ENCODE peak calls at places on chromosomes 3 and 15, in nine cellular contexts. Q is brain microvascular endothelial cell; Z is astrocyte of the spinal cord; S is lung; T is fibroblast of mammary gland; D is CD4-positive, alpha-beta T cell; G is A549; K is sigmoid colon; J is progenitor cell of endocrine pancreas. X is an unnamed sample.
A peak's percentile ranks its signal among the peaks of the same experiment; 100 is the strongest.

GRCh38 chr3:124413989-124414598 is 316.2 kb upstream of the UMPS start:
- DNase-seq in D (no peak), S (no peak), J (no peak), G (no peak), Z (no peak), Q (no peak), K (no peak), T (no peak), X (no peak)

GRCh38 chr3:10757821-10758130 is 58.3 kb upstream of the SLC6A11 start:
- DNase-seq in D (no peak), J (no peak), T (no peak), K (no peak), Z (no peak), Q (no peak), S (no peak), G (no peak), X (no peak)

GRCh38 chr3:192079098-192079497 is 618.1 kb downstream of the PYDC2 start:
- DNase-seq in K (no peak), J (no peak), D (no peak), S (no peak), G (no peak), Q (no peak), T (no peak), Z (no peak), X (no peak)

GRCh38 chr15:78212546-78213424 is 21.6 kb downstream of the ACSBG1 start:
- DNase-seq in D (no peak), J (no peak), T (peak; percentile 69), S (no peak), Q (peak; percentile 65), G (peak; percentile 66), Z (peak; percentile 89), K (peak; percentile 88), X (peak; percentile 40)

GRCh38 chr3:172315401-172316091 is 132.7 kb downstream of the GHSR start:
- DNase-seq in D (no peak), G (peak; percentile 39), J (no peak), T (peak; percentile 85), K (peak; percentile 75), S (peak; percentile 49), Q (peak; percentile 66), Z (peak; percentile 69), X (peak; percentile 50)

GRCh38 chr3:100087203-100087602 is 27.1 kb downstream of the FILIP1L start:
- DNase-seq in J (no peak), S (no peak), T (peak; percentile 84), Q (peak; percentile 82), Z (peak; percentile 85), D (no peak), K (no peak), G (no peak), X (no peak)

GRCh38 chr15:68485721-68486360 is 53.9 kb upstream of the ITGA11 start:
- DNase-seq in S (no peak), T (no peak), K (no peak), J (no peak), D (no peak), Q (no peak), G (no peak), Z (no peak), X (no peak)

GRCh38 chr3:58154752-58155449 is 55.9 kb downstream of the DNASE1L3 start:
- DNase-seq in G (no peak), T (no peak), S (no peak), D (no peak), J (no peak), Z (no peak), Q (no peak), K (no peak), X (no peak)

GRCh38 chr15:82315519-82316246 is 33.6 kb downstream of the GOLGA6L10 start:
- DNase-seq in G (no peak), T (no peak), D (no peak), Z (no peak), J (no peak), Q (no peak), K (no peak), S (no peak), X (no peak)

GRCh38 chr3:50624634-50625033 is 7.7 kb downstream of the MAPKAPK3 start:
- DNase-seq in T (no peak), D (no peak), Z (no peak), J (no peak), S (no peak), G (no peak), Q (no peak), K (no peak), X (no peak)

DNA sequence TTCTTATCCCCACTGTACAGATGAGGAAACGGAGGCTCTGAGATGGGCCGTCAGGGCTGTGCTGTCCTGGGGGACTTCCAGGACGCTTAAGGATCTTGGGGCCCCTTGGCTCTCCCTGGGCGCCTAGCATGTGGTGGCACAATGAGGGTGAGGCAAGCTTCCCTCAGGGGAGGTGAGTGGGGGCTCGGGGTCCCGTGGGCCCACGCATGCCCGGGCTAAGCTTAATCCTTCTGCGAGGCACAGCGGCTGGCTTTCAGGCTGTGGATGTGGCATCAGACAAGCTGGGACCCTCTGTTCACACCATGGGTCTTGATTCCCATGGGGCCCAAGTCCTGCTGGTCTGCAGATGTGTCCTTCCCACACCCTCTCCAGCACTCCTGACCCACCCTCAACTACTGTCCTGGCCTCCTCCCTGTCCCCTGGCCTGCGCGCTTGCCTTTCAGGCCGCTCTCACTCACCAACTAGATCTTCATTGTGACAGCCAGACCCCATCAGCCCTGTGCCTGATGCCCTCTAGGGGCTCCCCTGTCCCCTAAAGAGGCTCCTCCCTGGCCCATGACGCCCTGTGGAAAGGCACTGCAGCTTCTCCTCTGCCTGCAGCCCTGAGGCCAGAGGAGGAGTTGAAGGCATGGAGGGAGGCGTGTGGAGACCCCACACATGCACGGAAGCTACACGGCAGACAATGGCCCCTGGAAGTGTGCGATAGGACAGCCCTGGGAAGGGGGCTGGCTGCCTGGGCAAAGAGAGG is 11.3 kb downstream of the DUSP7 start:
- DNase-seq in J (no peak), K (no peak), Q (no peak), S (no peak), G (no peak), D (no peak), Z (no peak), T (no peak), X (no peak)
- TF ChIP-seq CTCF in J (peak; percentile 11), K (no peak), Q (no peak), S (no peak), G (no peak), D (no peak), Z (no peak), T (no peak), X (no peak)

GRCh38 chr15:92595506-92596337 is 59.9 kb downstream of the FAM174B start:
- DNase-seq in Q (no peak), T (no peak), D (no peak), J (no peak), K (no peak), G (no peak), Z (no peak), S (no peak), X (no peak)
- TF ChIP-seq CTCF in Q (peak; percentile 3), T (no peak), D (no peak), J (no peak), K (no peak), G (no peak), Z (no peak), S (no peak), X (no peak)

GRCh38 chr3:18300916-18301315 is 124.2 kb downstream of the SATB1 start:
- DNase-seq in T (no peak), G (no peak), K (no peak), J (no peak), Z (no peak), S (no peak), D (no peak), Q (no peak), X (no peak)

GRCh38 chr3:18297131-18297530 is 128.0 kb downstream of the SATB1 start:
- DNase-seq in G (no peak), Q (no peak), J (no peak), Z (no peak), D (no peak), T (no peak), K (no peak), S (no peak), X (no peak)

GRCh38 chr3:18290130-18290529 is 135.0 kb downstream of the SATB1 start:
- DNase-seq in T (no peak), S (no peak), G (no peak), K (no peak), Q (no peak), J (no peak), Z (no peak), D (no peak), X (no peak)

DNA sequence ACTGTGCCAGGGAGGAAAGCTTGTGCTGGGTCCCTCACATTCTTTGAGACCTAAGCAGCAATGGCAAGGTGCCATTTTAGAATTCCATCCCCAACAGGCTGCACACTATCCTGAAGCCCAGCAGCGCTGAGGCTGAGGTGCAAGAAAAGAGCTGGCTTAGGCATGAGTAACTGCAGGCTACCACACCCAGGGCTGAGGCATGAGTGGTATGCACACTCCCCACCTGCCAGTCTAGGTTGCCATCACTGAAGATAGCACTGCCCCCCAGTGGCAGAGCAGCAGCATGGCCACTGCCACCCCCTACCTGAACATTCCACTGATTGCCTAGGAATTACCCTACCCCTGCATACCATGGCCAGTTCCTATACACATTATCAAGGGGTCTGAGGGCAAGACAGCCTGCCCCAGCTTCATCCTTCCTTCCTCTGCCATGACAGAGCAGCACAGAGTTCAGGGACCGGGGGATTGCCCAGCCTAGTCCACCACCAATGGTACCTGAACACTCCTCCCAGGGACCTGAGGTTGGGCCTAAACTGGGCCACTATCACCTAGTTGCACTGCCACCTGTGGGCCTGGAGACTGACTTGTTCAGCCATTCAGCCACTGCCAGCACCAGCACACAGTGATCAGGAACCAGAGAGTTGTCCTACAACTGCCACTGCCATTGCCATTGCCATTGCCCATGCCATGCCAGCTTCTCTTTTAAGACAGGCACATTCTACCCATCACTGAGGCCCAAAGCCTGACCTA is 129.8 kb downstream of the SATB1 start:
- DNase-seq in D (no peak), Q (peak; percentile 76), T (peak; percentile 56), S (peak; percentile 48), J (peak; percentile 10), Z (peak; percentile 81), G (peak; percentile 80), K (no peak), X (peak; percentile 6)
- TF ChIP-seq CTCF in D (no peak), Q (peak; percentile 91), T (peak; percentile 64), S (peak; percentile 1), J (peak; percentile 58), Z (peak; percentile 77), G (peak; percentile 48), K (no peak), X (peak; percentile 61)

GRCh38 chr15:72584006-72584405 is 70.5 kb upstream of the GOLGA6B start:
- DNase-seq in K (no peak), J (no peak), S (no peak), T (no peak), Q (no peak), G (no peak), Z (no peak), D (no peak), X (no peak)

GRCh38 chr15:72590427-72590826 is 64.1 kb upstream of the GOLGA6B start:
- DNase-seq in K (no peak), D (no peak), S (no peak), Q (no peak), G (no peak), T (no peak), Z (no peak), J (no peak), X (no peak)

GRCh38 chr15:72585025-72585424 is 69.5 kb upstream of the GOLGA6B start:
- DNase-seq in T (no peak), Q (no peak), D (no peak), J (no peak), S (no peak), K (no peak), G (no peak), Z (no peak), X (no peak)

GRCh38 chr15:72588096-72588495 is 66.4 kb upstream of the GOLGA6B start:
- DNase-seq in T (no peak), J (no peak), Q (no peak), K (no peak), D (no peak), G (no peak), Z (no peak), S (no peak), X (no peak)

GRCh38 chr15:72585659-72586058 is 68.8 kb upstream of the GOLGA6B start:
- DNase-seq in Z (peak; percentile 45), T (peak; percentile 52), G (peak; percentile 54), J (no peak), K (no peak), D (no peak), Q (peak; percentile 22), S (no peak), X (no peak)
- TF ChIP-seq CTCF in Z (peak; percentile 51), T (peak; percentile 39), G (no peak), J (no peak), K (no peak), D (no peak), Q (peak; percentile 67), S (no peak), X (peak; percentile 31)

X was measured in HFF-Myc.